ENCODE peak calls at places on chromosome 19, in eight cellular contexts. J is heart right ventricle; P is T-helper 1 cell; U is caudate nucleus; F is aorta; H is fibroblast of pulmonary artery; Q is stimulated activated CD8-positive, alpha-beta memory T cell treated with anti-CD3 and anti-CD28 coated beads, Interleukin-15, amount 100 ng/mL, for 24 hours; L is H54. C is an unnamed sample.

GRCh38 chr19:6126335-6126974 is 9.0 kb upstream of the ACSBG2 start:
- DNase-seq in J (no peak), P (no peak), U (no peak), F (no peak), H (peak; percentile 83), Q (no peak), L (peak; percentile 61), C (no peak)

GRCh38 chr19:55433292-55433691 is 9.8 kb downstream of the SHISA7 start:
- DNase-seq in J (no peak), P (no peak), U (no peak), F (no peak), H (no peak), Q (no peak), L (no peak), C (no peak)

GRCh38 chr19:13881231-13881691 is 4.3 kb downstream of the NANOS3 start:
- DNase-seq in J (no peak), P (no peak), U (no peak), F (no peak), H (no peak), Q (no peak), L (no peak), C (peak; percentile 35)

GRCh38 chr19:29129148-29129547 is 83.8 kb downstream of the UQCRFS1 start:
- DNase-seq in J (no peak), P (no peak), U (no peak), F (no peak), H (no peak), Q (no peak), L (no peak), C (no peak)

GRCh38 chr19:39398297-39398864 is 7.2 kb downstream of the MED29 start:
- DNase-seq in J (peak; percentile 66), P (no peak), U (no peak), F (peak; percentile 93), H (peak; percentile 64), Q (no peak), L (peak; percentile 80), C (peak; percentile 22)

GRCh38 chr19:47111081-47111589 is 2.4 kb downstream of the ZC3H4 start:
- DNase-seq in J (peak; percentile 34), P (peak; percentile 36), U (peak; percentile 14), F (no peak), H (no peak), Q (peak; percentile 37), L (no peak), C (peak; percentile 72)

GRCh38 chr19:30406220-30406944 is 34.2 kb downstream of the ZNF536 start:
- DNase-seq in J (peak; percentile 15), P (no peak), U (peak; percentile 6), F (no peak), H (no peak), Q (no peak), L (no peak), C (peak; percentile 11)

GRCh38 chr19:53055117-53055516 is 10.6 kb downstream of the ERVV-2 start:
- DNase-seq in J (no peak), P (no peak), U (no peak), F (no peak), H (no peak), Q (no peak), L (no peak), C (no peak)

GRCh38 chr19:53532362-53532761 is 5.6 kb upstream of the ZNF331 start:
- DNase-seq in J (no peak), P (no peak), U (no peak), F (no peak), H (no peak), Q (no peak), L (no peak), C (no peak)

GRCh38 chr19:58578430-58578925 is 5.3 kb upstream of the MZF1 start:
- DNase-seq in J (no peak), P (no peak), U (no peak), F (no peak), H (no peak), Q (no peak), L (no peak), C (no peak)

GRCh38 chr19:13060233-13060963 is 42.3 kb downstream of the LYL1 start:
- DNase-seq in J (no peak), P (no peak), U (no peak), F (peak; percentile 81), H (peak; percentile 19), Q (no peak), L (peak; percentile 94), C (no peak)

GRCh38 chr19:30371157-30371845 is 883 bp upstream of the ZNF536 start:
- DNase-seq in J (no peak), P (no peak), U (no peak), F (no peak), H (no peak), Q (no peak), L (no peak), C (peak; percentile 19)

GRCh38 chr19:42424712-42425131 is 2.5 kb downstream of the LIPE start:
- DNase-seq in J (no peak), P (no peak), U (no peak), F (no peak), H (no peak), Q (no peak), L (no peak), C (no peak)

GRCh38 chr19:652467-653389 is 10.3 kb downstream of the RNF126 start:
- DNase-seq in J (no peak), P (no peak), U (no peak), F (no peak), H (no peak), Q (no peak), L (no peak), C (no peak)

GRCh38 chr19:4140237-4140711 is 13.2 kb upstream of the CREB3L3 start:
- DNase-seq in J (no peak), P (no peak), U (no peak), F (no peak), H (peak; percentile 75), Q (no peak), L (peak; percentile 86), C (no peak)

GRCh38 chr19:29587518-29587986 is 18.5 kb upstream of the POP4 start:
- DNase-seq in J (no peak), P (peak; percentile 21), U (no peak), F (no peak), H (no peak), Q (no peak), L (peak; percentile 57), C (no peak)

GRCh38 chr19:30862876-30863275 is 486.4 kb downstream of the TSHZ3 start:
- DNase-seq in J (no peak), P (no peak), U (no peak), F (no peak), H (no peak), Q (no peak), L (no peak), C (no peak)

GRCh38 chr19:4897146-4897545 is 5.5 kb downstream of the ARRDC5 start:
- DNase-seq in J (no peak), P (no peak), U (no peak), F (no peak), H (no peak), Q (no peak), L (no peak), C (no peak)

GRCh38 chr19:10501971-10502523 is 1.1 kb downstream of the KEAP1 start:
- DNase-seq in J (peak; percentile 81), P (peak; percentile 14), U (peak; percentile 25), F (peak; percentile 84), H (peak; percentile 45), Q (no peak), L (peak; percentile 61), C (peak; percentile 91)

GRCh38 chr19:290539-291521 is at the start of gene PLPP2:
- DNase-seq in J (no peak), P (no peak), U (no peak), F (no peak), H (peak; percentile 30), Q (no peak), L (peak; percentile 73), C (peak; percentile 39)

GRCh38 chr19:32930567-32930966 is 41.2 kb downstream of the CEP89 start:
- DNase-seq in J (no peak), P (no peak), U (no peak), F (no peak), H (no peak), Q (no peak), L (no peak), C (no peak)

GRCh38 chr19:33785795-33786194 is 10.9 kb upstream of the KCTD15 start:
- DNase-seq in J (no peak), P (no peak), U (no peak), F (no peak), H (peak; percentile 22), Q (no peak), L (no peak), C (no peak)

GRCh38 chr19:45781282-45782161 is 768 bp downstream of the DMPK start:
- DNase-seq in J (no peak), P (no peak), U (no peak), F (peak; percentile 65), H (no peak), Q (no peak), L (peak; percentile 81), C (no peak)

GRCh38 chr19:56671613-56671994 is at the start of gene ZNF835:
- DNase-seq in J (peak; percentile 95), P (peak; percentile 75), U (peak; percentile 83), F (peak; percentile 96), H (peak; percentile 22), Q (peak; percentile 69), L (no peak), C (peak; percentile 83)

GRCh38 chr19:29727906-29728305 is 12.8 kb upstream of the C19orf12 start:
- DNase-seq in J (no peak), P (no peak), U (no peak), F (no peak), H (no peak), Q (no peak), L (no peak), C (no peak)

GRCh38 chr19:42095814-42096230 is 19.9 kb downstream of the ZNF574 start:
- DNase-seq in J (no peak), P (no peak), U (no peak), F (no peak), H (no peak), Q (no peak), L (no peak), C (no peak)

GRCh38 chr19:47351545-47351944 is 2.4 kb downstream of the DHX34 start:
- DNase-seq in J (no peak), P (no peak), U (no peak), F (no peak), H (peak; percentile 52), Q (no peak), L (no peak), C (no peak)

GRCh38 chr19:38676023-38676877 is 28.8 kb downstream of the ACTN4 start:
- DNase-seq in J (peak; percentile 52), P (no peak), U (no peak), F (peak; percentile 49), H (peak; percentile 75), Q (no peak), L (no peak), C (no peak)

GRCh38 chr19:23561341-23561740 is 125.7 kb downstream of the ZNF675 start:
- DNase-seq in J (no peak), P (no peak), U (no peak), F (no peak), H (no peak), Q (no peak), L (no peak), C (no peak)

GRCh38 chr19:14113762-14114414 is 3.7 kb downstream of the PRKACA start:
- DNase-seq in J (no peak), P (no peak), U (no peak), F (peak; percentile 60), H (no peak), Q (no peak), L (no peak), C (peak; percentile 11)

GRCh38 chr19:1495799-1496713 is 5.1 kb downstream of the REEP6 start:
- DNase-seq in J (no peak), P (no peak), U (no peak), F (no peak), H (no peak), Q (no peak), L (no peak), C (no peak)

GRCh38 chr19:51479531-51480331 is 1.4 kb downstream of the CEACAM18 start:
- DNase-seq in J (no peak), P (no peak), U (no peak), F (no peak), H (no peak), Q (no peak), L (no peak), C (no peak)

GRCh38 chr19:3783660-3784584 is 2.3 kb downstream of the MATK start:
- DNase-seq in J (no peak), P (peak; percentile 21), U (no peak), F (no peak), H (no peak), Q (no peak), L (no peak), C (no peak)

GRCh38 chr19:7731218-7731595 is 703 bp downstream of the CLEC4G start:
- DNase-seq in J (no peak), P (no peak), U (no peak), F (no peak), H (no peak), Q (no peak), L (no peak), C (no peak)

C was measured in C1 segment of cervical spinal cord.